ENCODE peak calls at places on chromosomes 5 and 9, in six cellular contexts. Z is HepG2, J is endothelial cell of umbilical vein, L is A549, Y is K562, M is GM12878. D is an unnamed sample.

GRCh38 chr9:37902804-37903580 is 935 bp downstream of the SLC25A51 start:
- DNase-seq in Z (peak; percentile 27), J (peak; percentile 56), L (peak; percentile 22), Y (peak; percentile 46), M (no peak), D (peak; percentile 33)

GRCh38 chr5:170623576-170624181 is 119.9 kb downstream of the KCNIP1 start:
- DNase-seq in Z (peak; percentile 20), J (peak; percentile 61), L (peak; percentile 78), Y (peak; percentile 55), M (no peak), D (peak; percentile 68)

GRCh38 chr5:146369691-146370090 is 31.1 kb downstream of the POU4F3 start:
- DNase-seq in Z (no peak), J (no peak), L (no peak), Y (no peak), M (no peak), D (no peak)

GRCh38 chr5:150406120-150407096 is 6.3 kb downstream of the CD74 start:
- DNase-seq in Z (no peak), J (no peak), L (no peak), Y (no peak), M (no peak), D (no peak)

GRCh38 chr5:122957457-122957856 is 79.1 kb downstream of the PPIC start:
- DNase-seq in Z (no peak), J (no peak), L (no peak), Y (no peak), M (no peak), D (no peak)

GRCh38 chr5:124436294-124436693 is 310.1 kb downstream of the ZNF608 start:
- DNase-seq in Z (no peak), J (peak; percentile 9), L (no peak), Y (no peak), M (no peak), D (no peak)

GRCh38 chr9:134326754-134327526 is 685 bp downstream of the RXRA start:
- DNase-seq in Z (no peak), J (peak; percentile 43), L (peak; percentile 28), Y (peak; percentile 50), M (no peak), D (peak; percentile 51)

GRCh38 chr9:84945878-84946538 is 276.5 kb downstream of the NTRK2 start:
- DNase-seq in Z (no peak), J (no peak), L (no peak), Y (no peak), M (no peak), D (no peak)

GRCh38 chr9:35748858-35749514 is at the start of the genes GBA2 and RGP1:
- DNase-seq in Z (peak; percentile 77), J (peak; percentile 75), L (peak; percentile 81), Y (peak; percentile 88), M (no peak), D (peak; percentile 75)

GRCh38 chr5:174563899-174564298 is 160.5 kb upstream of the MSX2 start:
- DNase-seq in Z (no peak), J (no peak), L (no peak), Y (no peak), M (no peak), D (no peak)

GRCh38 chr5:83632874-83633273 is 87.8 kb downstream of the HAPLN1 start:
- DNase-seq in Z (no peak), J (peak; percentile 84), L (peak; percentile 7), Y (no peak), M (no peak), D (no peak)

GRCh38 chr5:177317959-177318377 is 6.3 kb upstream of the MXD3 start:
- DNase-seq in Z (peak; percentile 75), J (peak; percentile 82), L (peak; percentile 82), Y (peak; percentile 65), M (no peak), D (peak; percentile 82)

DNA sequence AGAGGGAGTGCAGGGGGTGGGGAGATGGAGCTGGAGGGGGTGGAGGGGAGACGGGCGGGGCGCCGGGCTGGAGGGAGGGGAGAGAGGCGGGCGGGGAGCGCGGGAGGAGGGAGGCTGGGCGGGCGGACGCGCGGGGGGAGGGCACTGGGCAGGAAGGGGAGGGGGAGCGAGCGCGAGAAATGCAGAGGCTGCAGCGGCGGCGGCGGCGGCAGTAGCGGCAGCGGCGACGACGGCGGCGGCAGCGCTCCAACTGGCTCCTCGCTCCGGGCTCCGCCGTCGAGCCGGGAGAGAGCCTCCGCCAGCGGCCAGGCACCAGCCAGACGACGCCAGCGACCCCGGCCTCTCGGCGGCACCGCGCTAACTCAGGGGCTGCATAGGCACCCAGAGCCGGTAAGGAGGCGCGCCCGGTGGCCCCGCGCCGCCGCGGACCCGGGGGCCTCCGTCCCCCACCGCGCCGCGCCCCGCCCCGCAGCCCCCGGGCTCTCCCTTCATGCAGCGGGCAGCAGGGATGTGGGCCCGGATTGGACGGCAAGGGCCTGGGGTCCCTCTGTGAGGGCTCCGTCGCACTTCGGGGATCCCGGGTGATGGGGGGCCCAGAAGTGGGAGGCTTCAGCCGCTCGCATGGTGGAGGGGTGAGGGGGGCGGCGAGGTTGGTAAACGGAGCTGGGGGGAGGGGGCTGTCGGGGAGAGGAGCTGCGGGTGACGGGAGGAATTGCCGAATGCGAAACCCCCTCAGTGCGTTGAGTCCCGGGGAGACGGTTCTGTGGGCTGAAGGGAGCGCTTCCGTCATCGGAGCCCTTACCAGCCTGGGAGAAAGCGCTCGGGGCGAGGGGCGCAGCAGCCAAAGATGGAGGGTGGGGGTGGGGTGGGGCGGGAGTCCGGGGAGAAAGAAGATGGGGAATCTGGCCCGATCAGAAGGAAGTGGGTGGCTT is at the start of gene BASP1:
- DNase-seq in Z (no peak), J (peak; percentile 67), L (peak; percentile 91), Y (no peak), M (no peak), D (peak; percentile 88)
- TF ChIP-seq POLR2A in Z (no peak), J (peak; percentile 84), L (peak; percentile 96), Y (no peak), M (peak; percentile 94), D (peak; percentile 52)

GRCh38 chr5:143025971-143026370 is 255.8 kb downstream of the ARHGAP26 start:
- DNase-seq in Z (no peak), J (peak; percentile 27), L (no peak), Y (no peak), M (no peak), D (no peak)

GRCh38 chr5:143023447-143024096 is 253.4 kb downstream of the ARHGAP26 start:
- DNase-seq in Z (no peak), J (no peak), L (no peak), Y (no peak), M (peak; percentile 87), D (no peak)

GRCh38 chr5:143026380-143026779 is 256.2 kb downstream of the ARHGAP26 start:
- DNase-seq in Z (no peak), J (no peak), L (no peak), Y (peak; percentile 82), M (no peak), D (no peak)

GRCh38 chr5:143025376-143025775 is 255.2 kb downstream of the ARHGAP26 start:
- DNase-seq in Z (no peak), J (no peak), L (no peak), Y (no peak), M (no peak), D (no peak)

DNA sequence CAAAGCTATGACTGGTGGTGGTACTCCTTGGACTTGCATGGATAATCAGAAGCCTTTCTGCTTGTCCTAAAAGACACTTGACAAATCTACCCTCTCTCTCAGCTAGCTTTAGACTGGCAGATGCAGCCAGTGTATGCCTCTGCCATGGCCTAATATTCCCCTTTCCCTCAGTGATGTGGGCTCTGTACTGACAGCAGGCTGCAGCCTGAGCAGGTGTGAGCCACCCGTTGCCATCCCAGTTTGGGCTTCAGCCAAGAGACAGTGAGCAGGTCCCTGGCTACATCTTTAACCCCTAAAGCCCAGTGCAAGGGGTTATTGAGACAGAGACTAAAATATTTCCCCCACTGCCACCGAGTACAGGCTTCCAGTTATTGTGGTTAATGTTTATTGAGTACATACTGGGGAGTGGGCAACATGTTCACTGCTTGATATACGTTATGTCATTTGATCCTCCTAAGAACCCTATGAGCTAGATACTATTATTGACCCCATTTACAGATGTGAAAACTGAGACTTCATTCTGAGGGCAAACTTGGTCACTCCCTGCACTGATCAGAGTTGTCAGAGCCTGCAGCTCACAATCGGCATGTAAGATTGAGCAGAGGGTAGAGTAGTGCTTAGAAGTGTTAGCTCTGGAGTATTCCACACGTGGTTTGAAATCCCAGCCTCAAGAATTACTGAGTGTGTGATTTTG is 254.2 kb downstream of the ARHGAP26 start:
- DNase-seq in Z (no peak), J (no peak), L (no peak), Y (no peak), M (no peak), D (no peak)
- TF ChIP-seq MYC in Z (no peak), J (no peak), L (no peak), Y (no peak), M (no peak), D (no peak)

GRCh38 chr9:33167949-33168535 is 906 bp upstream of the B4GALT1 start:
- DNase-seq in Z (no peak), J (no peak), L (no peak), Y (peak; percentile 32), M (no peak), D (peak; percentile 83)

GRCh38 chr9:33165263-33166151 is 1.6 kb downstream of the B4GALT1 start:
- DNase-seq in Z (peak; percentile 95), J (peak; percentile 39), L (peak; percentile 82), Y (peak; percentile 24), M (peak; percentile 78), D (peak; percentile 91)

GRCh38 chr9:33168941-33169544 is 1.9 kb upstream of the B4GALT1 start:
- DNase-seq in Z (no peak), J (no peak), L (no peak), Y (no peak), M (no peak), D (no peak)

GRCh38 chr9:33166263-33167083 is 663 bp downstream of the B4GALT1 start:
- DNase-seq in Z (no peak), J (peak; percentile 40), L (no peak), Y (peak; percentile 50), M (no peak), D (peak; percentile 81)

DNA sequence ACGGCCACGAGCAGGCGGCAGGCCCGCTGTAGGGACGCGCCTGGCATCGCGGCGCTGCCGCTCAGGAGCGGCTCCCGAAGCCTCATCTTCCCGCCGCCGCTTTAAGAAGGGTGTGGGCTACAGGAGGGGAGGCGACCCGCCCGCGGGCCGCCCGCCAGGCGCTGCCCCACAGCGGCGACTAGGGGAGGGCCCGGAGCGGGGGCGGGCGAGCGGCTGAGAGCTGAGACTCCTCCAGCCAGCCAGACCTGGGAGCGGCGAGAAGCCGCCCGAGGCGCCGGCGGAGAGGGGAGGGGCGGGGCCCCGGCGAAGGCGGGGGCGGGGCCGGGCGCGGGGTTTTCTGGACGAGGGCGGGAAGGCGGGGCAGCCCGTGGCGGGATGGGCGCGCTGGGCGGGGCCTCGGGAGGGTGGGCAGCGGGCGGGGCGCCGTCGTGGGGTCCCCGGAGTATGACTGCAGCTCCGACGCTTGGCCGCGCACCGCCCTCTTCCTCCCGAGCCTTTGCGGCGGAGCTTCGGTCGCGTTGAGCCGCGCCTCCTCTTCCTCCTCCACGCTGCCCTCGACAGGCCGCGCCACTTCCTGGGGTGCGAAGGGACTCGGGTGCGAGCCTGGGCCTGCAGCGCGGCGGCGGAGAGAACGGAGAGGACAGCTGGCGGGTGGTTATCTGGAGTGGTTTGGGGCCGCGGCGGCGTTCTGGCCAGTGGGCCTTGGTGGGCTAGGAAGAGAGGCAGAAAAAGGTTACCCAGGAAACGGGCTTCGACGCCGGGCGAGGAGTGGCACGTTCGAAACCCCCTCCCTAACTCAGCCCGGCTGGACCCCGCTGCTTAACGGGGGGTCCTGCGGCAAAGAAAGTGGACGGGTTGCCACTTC is at the start of gene B4GALT1:
- DNase-seq in Z (peak; percentile 64), J (peak; percentile 93), L (peak; percentile 86), Y (peak; percentile 89), M (peak; percentile 75), D (peak; percentile 100)
- TF ChIP-seq POLR2A in Z (peak; percentile 72), J (peak; percentile 76), L (peak; percentile 99), Y (peak; percentile 63), M (peak; percentile 93), D (peak; percentile 86)

DNA sequence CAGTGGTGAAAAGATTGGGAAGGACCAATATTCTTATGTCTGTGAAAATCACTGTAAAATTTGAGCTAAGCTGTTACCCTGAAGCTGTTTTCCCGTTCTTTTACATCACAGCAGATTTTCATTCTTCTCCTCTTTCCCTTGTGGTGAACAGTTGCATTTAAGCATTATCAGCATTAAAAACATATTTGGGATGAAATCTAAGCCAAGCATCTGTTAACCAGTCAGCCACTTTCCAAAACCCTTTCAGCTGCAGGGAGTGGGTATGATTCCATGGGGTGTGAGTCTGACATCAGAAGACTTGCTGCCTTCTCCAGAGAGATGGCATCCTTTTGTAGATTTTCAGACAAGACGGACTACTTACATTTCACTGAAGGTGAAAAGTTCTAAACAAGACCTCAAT is 97.2 kb downstream of the TRIO start:
- DNase-seq in Z (no peak), J (no peak), L (no peak), Y (no peak), M (no peak), D (no peak)
- TF ChIP-seq MYC in Z (no peak), J (no peak), L (no peak), Y (no peak), M (no peak), D (no peak)

D was measured in NB4.